ENCODE peak calls at places on chromosomes 11 and 22, in ten cellular contexts. One of them, this sample, is unnamed.

GRCh38 chr22:21641417-21641794 is 696 bp upstream of the SDF2L1 start:
- DNase-seq in H9: peak
- DNase-seq in IMR-90: peak
- DNase-seq in upper lobe of right lung: peak
- DNase-seq in WERI-Rb-1: peak
- DNase-seq in heart left ventricle: no peak
- DNase-seq in SK-N-SH: peak
- DNase-seq in right lobe of liver: peak
- DNase-seq in HCT116: no peak
- DNase-seq in CD8-positive, alpha-beta T cell: no peak
- DNase-seq in this sample: no peak

GRCh38 chr11:134358853-134359490 is 27.2 kb downstream of the GLB1L2 start:
- DNase-seq in right lobe of liver: no peak
- DNase-seq in WERI-Rb-1: no peak
- DNase-seq in H9: no peak
- DNase-seq in upper lobe of right lung: peak
- DNase-seq in CD8-positive, alpha-beta T cell: no peak
- DNase-seq in heart left ventricle: no peak
- DNase-seq in SK-N-SH: no peak
- DNase-seq in IMR-90: no peak
- DNase-seq in HCT116: no peak
- DNase-seq in this sample: no peak

GRCh38 chr11:34890812-34891211 is 25.4 kb downstream of the APIP start:
- DNase-seq in HCT116: peak
- DNase-seq in right lobe of liver: no peak
- DNase-seq in upper lobe of right lung: no peak
- DNase-seq in heart left ventricle: no peak
- DNase-seq in SK-N-SH: peak
- DNase-seq in H9: no peak
- DNase-seq in IMR-90: peak
- DNase-seq in CD8-positive, alpha-beta T cell: no peak
- DNase-seq in WERI-Rb-1: no peak
- DNase-seq in this sample: peak

GRCh38 chr11:132792341-132793140 is 739.8 kb downstream of the OPCML start:
- DNase-seq in SK-N-SH: peak
- DNase-seq in CD8-positive, alpha-beta T cell: no peak
- DNase-seq in WERI-Rb-1: no peak
- DNase-seq in H9: peak
- DNase-seq in upper lobe of right lung: no peak
- DNase-seq in HCT116: no peak
- DNase-seq in heart left ventricle: no peak
- DNase-seq in IMR-90: no peak
- DNase-seq in right lobe of liver: no peak
- DNase-seq in this sample: no peak

GRCh38 chr11:66313321-66314185 is 3.3 kb downstream of the CD248 start:
- DNase-seq in SK-N-SH: peak
- DNase-seq in IMR-90: peak
- DNase-seq in WERI-Rb-1: peak
- DNase-seq in HCT116: no peak
- DNase-seq in CD8-positive, alpha-beta T cell: no peak
- DNase-seq in right lobe of liver: no peak
- DNase-seq in upper lobe of right lung: peak
- DNase-seq in H9: peak
- DNase-seq in heart left ventricle: peak
- DNase-seq in this sample: no peak

GRCh38 chr11:46112961-46113617 is 8.2 kb downstream of the PHF21A start:
- DNase-seq in heart left ventricle: no peak
- DNase-seq in WERI-Rb-1: no peak
- DNase-seq in CD8-positive, alpha-beta T cell: no peak
- DNase-seq in SK-N-SH: peak
- DNase-seq in upper lobe of right lung: no peak
- DNase-seq in right lobe of liver: no peak
- DNase-seq in H9: no peak
- DNase-seq in HCT116: peak
- DNase-seq in IMR-90: peak
- DNase-seq in this sample: peak

GRCh38 chr11:20011294-20011951 is 148.9 kb downstream of the DBX1 start:
- DNase-seq in HCT116: no peak
- DNase-seq in H9: no peak
- DNase-seq in SK-N-SH: no peak
- DNase-seq in CD8-positive, alpha-beta T cell: no peak
- DNase-seq in right lobe of liver: peak
- DNase-seq in WERI-Rb-1: no peak
- DNase-seq in heart left ventricle: no peak
- DNase-seq in IMR-90: no peak
- DNase-seq in upper lobe of right lung: no peak
- DNase-seq in this sample: no peak

GRCh38 chr22:37803195-37803635 is 4.5 kb upstream of the GCAT start:
- DNase-seq in upper lobe of right lung: no peak
- DNase-seq in HCT116: no peak
- DNase-seq in IMR-90: no peak
- DNase-seq in heart left ventricle: no peak
- DNase-seq in H9: no peak
- DNase-seq in WERI-Rb-1: peak
- DNase-seq in CD8-positive, alpha-beta T cell: no peak
- DNase-seq in right lobe of liver: no peak
- DNase-seq in SK-N-SH: no peak
- DNase-seq in this sample: no peak

GRCh38 chr11:116263020-116263419 is 509.8 kb downstream of the BUD13 start:
- DNase-seq in heart left ventricle: no peak
- DNase-seq in H9: no peak
- DNase-seq in upper lobe of right lung: no peak
- DNase-seq in WERI-Rb-1: no peak
- DNase-seq in HCT116: no peak
- DNase-seq in right lobe of liver: no peak
- DNase-seq in IMR-90: no peak
- DNase-seq in CD8-positive, alpha-beta T cell: no peak
- DNase-seq in SK-N-SH: no peak
- DNase-seq in this sample: no peak

GRCh38 chr22:50425179-50425916 is 49.5 kb downstream of the SBF1 start:
- DNase-seq in upper lobe of right lung: no peak
- DNase-seq in WERI-Rb-1: no peak
- DNase-seq in HCT116: no peak
- DNase-seq in CD8-positive, alpha-beta T cell: no peak
- DNase-seq in right lobe of liver: no peak
- DNase-seq in heart left ventricle: no peak
- DNase-seq in SK-N-SH: no peak
- DNase-seq in IMR-90: no peak
- DNase-seq in H9: no peak
- DNase-seq in this sample: no peak

GRCh38 chr22:46852771-46853170 is 90.3 kb downstream of the TBC1D22A start:
- DNase-seq in upper lobe of right lung: no peak
- DNase-seq in SK-N-SH: no peak
- DNase-seq in CD8-positive, alpha-beta T cell: no peak
- DNase-seq in heart left ventricle: no peak
- DNase-seq in H9: no peak
- DNase-seq in right lobe of liver: no peak
- DNase-seq in WERI-Rb-1: no peak
- DNase-seq in HCT116: no peak
- DNase-seq in IMR-90: no peak
- DNase-seq in this sample: no peak

GRCh38 chr22:45553333-45554039 is 50.8 kb downstream of the FBLN1 start:
- DNase-seq in SK-N-SH: peak
- DNase-seq in CD8-positive, alpha-beta T cell: no peak
- DNase-seq in right lobe of liver: peak
- DNase-seq in upper lobe of right lung: peak
- DNase-seq in HCT116: peak
- DNase-seq in heart left ventricle: peak
- DNase-seq in WERI-Rb-1: peak
- DNase-seq in IMR-90: peak
- DNase-seq in H9: peak
- DNase-seq in this sample: peak

GRCh38 chr22:45552017-45552411 is 49.3 kb downstream of the FBLN1 start:
- DNase-seq in CD8-positive, alpha-beta T cell: no peak
- DNase-seq in IMR-90: no peak
- DNase-seq in SK-N-SH: no peak
- DNase-seq in H9: peak
- DNase-seq in HCT116: no peak
- DNase-seq in right lobe of liver: no peak
- DNase-seq in heart left ventricle: no peak
- DNase-seq in upper lobe of right lung: no peak
- DNase-seq in WERI-Rb-1: no peak
- DNase-seq in this sample: no peak

GRCh38 chr22:45552580-45553332 is 50.1 kb downstream of the FBLN1 start:
- DNase-seq in H9: peak
- DNase-seq in HCT116: no peak
- DNase-seq in IMR-90: peak
- DNase-seq in SK-N-SH: peak
- DNase-seq in upper lobe of right lung: peak
- DNase-seq in right lobe of liver: no peak
- DNase-seq in WERI-Rb-1: no peak
- DNase-seq in heart left ventricle: peak
- DNase-seq in CD8-positive, alpha-beta T cell: no peak
- DNase-seq in this sample: peak

GRCh38 chr22:45554861-45555260 is 52.2 kb downstream of the FBLN1 start:
- DNase-seq in heart left ventricle: no peak
- DNase-seq in right lobe of liver: no peak
- DNase-seq in WERI-Rb-1: no peak
- DNase-seq in HCT116: no peak
- DNase-seq in H9: no peak
- DNase-seq in upper lobe of right lung: no peak
- DNase-seq in CD8-positive, alpha-beta T cell: no peak
- DNase-seq in SK-N-SH: no peak
- DNase-seq in IMR-90: no peak
- DNase-seq in this sample: no peak

DNA sequence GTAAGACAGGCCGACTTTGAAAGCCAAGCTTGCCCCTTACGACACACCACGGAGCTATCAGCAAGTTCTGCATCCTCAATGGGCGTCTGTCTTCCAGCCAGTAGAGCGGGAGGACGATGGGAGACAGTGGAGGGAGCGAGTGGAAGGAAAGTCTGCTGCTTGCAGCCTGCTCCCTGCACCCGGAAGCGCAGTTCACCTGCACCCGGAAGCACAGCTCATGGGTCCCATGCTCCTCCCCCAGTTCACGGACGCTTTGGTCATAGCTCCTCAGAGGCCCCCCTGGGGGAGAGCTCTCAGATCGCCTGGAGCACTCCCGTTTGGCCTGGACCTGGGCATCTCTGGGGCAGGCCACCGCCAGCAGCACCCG is 51.3 kb downstream of the FBLN1 start:
- DNase-seq in upper lobe of right lung: no peak
- DNase-seq in H9: no peak
- DNase-seq in CD8-positive, alpha-beta T cell: no peak
- DNase-seq in right lobe of liver: no peak
- DNase-seq in SK-N-SH: peak
- DNase-seq in HCT116: no peak
- DNase-seq in IMR-90: no peak
- DNase-seq in heart left ventricle: no peak
- DNase-seq in WERI-Rb-1: no peak
- DNase-seq in this sample: no peak
- TF ChIP-seq CTCF in upper lobe of right lung: no peak
- TF ChIP-seq CTCF in H9: peak
- TF ChIP-seq CTCF in CD8-positive, alpha-beta T cell: no peak
- TF ChIP-seq CTCF in right lobe of liver: no peak
- TF ChIP-seq CTCF in SK-N-SH: no peak
- TF ChIP-seq CTCF in HCT116: no peak
- TF ChIP-seq CTCF in IMR-90: no peak
- TF ChIP-seq CTCF in heart left ventricle: no peak
- TF ChIP-seq CTCF in WERI-Rb-1: no peak
- TF ChIP-seq CTCF in this sample: no peak

GRCh38 chr11:75814686-75815344 is at the start of gene UVRAG:
- DNase-seq in WERI-Rb-1: peak
- DNase-seq in HCT116: peak
- DNase-seq in right lobe of liver: peak
- DNase-seq in CD8-positive, alpha-beta T cell: peak
- DNase-seq in SK-N-SH: peak
- DNase-seq in heart left ventricle: peak
- DNase-seq in upper lobe of right lung: peak
- DNase-seq in IMR-90: peak
- DNase-seq in H9: peak
- DNase-seq in this sample: peak

GRCh38 chr11:75813622-75814039 is 1.4 kb upstream of the UVRAG start:
- DNase-seq in heart left ventricle: no peak
- DNase-seq in WERI-Rb-1: no peak
- DNase-seq in IMR-90: peak
- DNase-seq in SK-N-SH: no peak
- DNase-seq in HCT116: no peak
- DNase-seq in upper lobe of right lung: no peak
- DNase-seq in right lobe of liver: no peak
- DNase-seq in H9: no peak
- DNase-seq in CD8-positive, alpha-beta T cell: no peak
- DNase-seq in this sample: no peak

GRCh38 chr11:75814369-75814685 is 683 bp upstream of the UVRAG start:
- DNase-seq in HCT116: no peak
- DNase-seq in right lobe of liver: no peak
- DNase-seq in CD8-positive, alpha-beta T cell: no peak
- DNase-seq in WERI-Rb-1: no peak
- DNase-seq in H9: no peak
- DNase-seq in SK-N-SH: no peak
- DNase-seq in IMR-90: no peak
- DNase-seq in heart left ventricle: no peak
- DNase-seq in upper lobe of right lung: no peak
- DNase-seq in this sample: no peak

GRCh38 chr11:75815345-75815983 is 454 bp downstream of the UVRAG start:
- DNase-seq in CD8-positive, alpha-beta T cell: no peak
- DNase-seq in heart left ventricle: peak
- DNase-seq in upper lobe of right lung: no peak
- DNase-seq in SK-N-SH: no peak
- DNase-seq in HCT116: no peak
- DNase-seq in WERI-Rb-1: no peak
- DNase-seq in IMR-90: peak
- DNase-seq in H9: peak
- DNase-seq in right lobe of liver: no peak
- DNase-seq in this sample: peak

GRCh38 chr11:75816561-75817239 is 1.7 kb downstream of the UVRAG start:
- DNase-seq in HCT116: no peak
- DNase-seq in right lobe of liver: no peak
- DNase-seq in IMR-90: no peak
- DNase-seq in H9: no peak
- DNase-seq in WERI-Rb-1: no peak
- DNase-seq in SK-N-SH: no peak
- DNase-seq in CD8-positive, alpha-beta T cell: no peak
- DNase-seq in upper lobe of right lung: no peak
- DNase-seq in heart left ventricle: no peak
- DNase-seq in this sample: no peak
- H3K27ac ChIP-seq in HCT116: no peak
- H3K27ac ChIP-seq in right lobe of liver: no peak
- H3K27ac ChIP-seq in IMR-90: no peak
- H3K27ac ChIP-seq in H9: no peak
- H3K27ac ChIP-seq in WERI-Rb-1: no peak
- H3K27ac ChIP-seq in SK-N-SH: no peak
- H3K27ac ChIP-seq in CD8-positive, alpha-beta T cell: no peak
- H3K27ac ChIP-seq in upper lobe of right lung: peak
- H3K27ac ChIP-seq in heart left ventricle: no peak
- H3K27ac ChIP-seq in this sample: no peak

GRCh38 chr11:14956111-14956510 is 16.0 kb downstream of the CALCA start:
- DNase-seq in HCT116: no peak
- DNase-seq in SK-N-SH: no peak
- DNase-seq in IMR-90: no peak
- DNase-seq in CD8-positive, alpha-beta T cell: no peak
- DNase-seq in upper lobe of right lung: no peak
- DNase-seq in right lobe of liver: no peak
- DNase-seq in heart left ventricle: no peak
- DNase-seq in WERI-Rb-1: no peak
- DNase-seq in H9: no peak
- DNase-seq in this sample: no peak
- TF ChIP-seq CTCF in HCT116: no peak
- TF ChIP-seq CTCF in SK-N-SH: no peak
- TF ChIP-seq CTCF in IMR-90: no peak
- TF ChIP-seq CTCF in CD8-positive, alpha-beta T cell: no peak
- TF ChIP-seq CTCF in upper lobe of right lung: no peak
- TF ChIP-seq CTCF in right lobe of liver: no peak
- TF ChIP-seq CTCF in heart left ventricle: no peak
- TF ChIP-seq CTCF in WERI-Rb-1: no peak
- TF ChIP-seq CTCF in H9: no peak
- TF ChIP-seq CTCF in this sample: no peak

GRCh38 chr11:12161137-12161536 is 50.7 kb downstream of the MICAL2 start:
- DNase-seq in heart left ventricle: no peak
- DNase-seq in upper lobe of right lung: peak
- DNase-seq in SK-N-SH: no peak
- DNase-seq in CD8-positive, alpha-beta T cell: no peak
- DNase-seq in H9: no peak
- DNase-seq in IMR-90: no peak
- DNase-seq in HCT116: no peak
- DNase-seq in WERI-Rb-1: no peak
- DNase-seq in right lobe of liver: no peak
- DNase-seq in this sample: no peak
- H3K27ac ChIP-seq in heart left ventricle: peak
- H3K27ac ChIP-seq in upper lobe of right lung: peak
- H3K27ac ChIP-seq in SK-N-SH: no peak
- H3K27ac ChIP-seq in CD8-positive, alpha-beta T cell: no peak
- H3K27ac ChIP-seq in H9: no peak
- H3K27ac ChIP-seq in IMR-90: peak
- H3K27ac ChIP-seq in HCT116: no peak
- H3K27ac ChIP-seq in WERI-Rb-1: no peak
- H3K27ac ChIP-seq in right lobe of liver: no peak
- H3K27ac ChIP-seq in this sample: peak

This sample was measured in brain microvascular endothelial cell.